ENCODE peak calls at places on chromosomes 2 and 18, in eight cellular contexts. One of them, this sample, is unnamed.

GRCh38 chr2:149467461-149467860 is 120.1 kb downstream of the MMADHC start:
- DNase-seq in hepatocyte: no peak
- DNase-seq in pancreas: no peak
- DNase-seq in left ventricle myocardium inferior: no peak
- DNase-seq in heart left ventricle: no peak
- DNase-seq in A549: no peak
- DNase-seq in stomach: no peak
- DNase-seq in AG04450: no peak
- DNase-seq in this sample: no peak

GRCh38 chr18:39647627-39648502 is 2082.3 kb upstream of the CELF4 start:
- DNase-seq in hepatocyte: peak
- DNase-seq in left ventricle myocardium inferior: no peak
- DNase-seq in AG04450: peak
- DNase-seq in heart left ventricle: no peak
- DNase-seq in stomach: no peak
- DNase-seq in pancreas: no peak
- DNase-seq in A549: no peak
- DNase-seq in this sample: peak

GRCh38 chr2:190110131-190110530 is 47.6 kb upstream of the MSTN start:
- DNase-seq in AG04450: no peak
- DNase-seq in heart left ventricle: no peak
- DNase-seq in stomach: no peak
- DNase-seq in left ventricle myocardium inferior: no peak
- DNase-seq in hepatocyte: no peak
- DNase-seq in A549: no peak
- DNase-seq in pancreas: no peak
- DNase-seq in this sample: no peak

GRCh38 chr2:158889135-158889853 is 79.1 kb upstream of the TANC1 start:
- DNase-seq in heart left ventricle: no peak
- DNase-seq in AG04450: no peak
- DNase-seq in A549: no peak
- DNase-seq in stomach: no peak
- DNase-seq in hepatocyte: no peak
- DNase-seq in pancreas: no peak
- DNase-seq in left ventricle myocardium inferior: no peak
- DNase-seq in this sample: peak

GRCh38 chr18:44309185-44309584 is 371.5 kb upstream of the SETBP1 start:
- DNase-seq in A549: no peak
- DNase-seq in AG04450: no peak
- DNase-seq in stomach: no peak
- DNase-seq in left ventricle myocardium inferior: no peak
- DNase-seq in heart left ventricle: no peak
- DNase-seq in pancreas: no peak
- DNase-seq in hepatocyte: no peak
- DNase-seq in this sample: no peak

GRCh38 chr2:149329068-149329467 is 1.3 kb upstream of the LYPD6 start:
- DNase-seq in pancreas: peak
- DNase-seq in A549: no peak
- DNase-seq in heart left ventricle: no peak
- DNase-seq in hepatocyte: peak
- DNase-seq in left ventricle myocardium inferior: no peak
- DNase-seq in stomach: no peak
- DNase-seq in AG04450: no peak
- DNase-seq in this sample: peak

GRCh38 chr2:96148410-96149217 is 3.4 kb upstream of the DUSP2 start:
- DNase-seq in pancreas: peak
- DNase-seq in heart left ventricle: peak
- DNase-seq in A549: peak
- DNase-seq in AG04450: peak
- DNase-seq in hepatocyte: peak
- DNase-seq in left ventricle myocardium inferior: peak
- DNase-seq in stomach: peak
- DNase-seq in this sample: peak

GRCh38 chr18:77222464-77222863 is 27.2 kb upstream of the GALR1 start:
- DNase-seq in A549: no peak
- DNase-seq in heart left ventricle: no peak
- DNase-seq in stomach: no peak
- DNase-seq in pancreas: no peak
- DNase-seq in left ventricle myocardium inferior: no peak
- DNase-seq in AG04450: no peak
- DNase-seq in hepatocyte: no peak
- DNase-seq in this sample: no peak

GRCh38 chr2:61689526-61689925 is 151.4 kb upstream of the XPO1 start:
- DNase-seq in left ventricle myocardium inferior: no peak
- DNase-seq in AG04450: no peak
- DNase-seq in A549: no peak
- DNase-seq in pancreas: no peak
- DNase-seq in hepatocyte: no peak
- DNase-seq in stomach: no peak
- DNase-seq in heart left ventricle: no peak
- DNase-seq in this sample: no peak

GRCh38 chr2:61950571-61951315 is 45.3 kb downstream of the COMMD1 start:
- DNase-seq in hepatocyte: no peak
- DNase-seq in heart left ventricle: no peak
- DNase-seq in stomach: no peak
- DNase-seq in AG04450: no peak
- DNase-seq in A549: no peak
- DNase-seq in pancreas: no peak
- DNase-seq in left ventricle myocardium inferior: no peak
- DNase-seq in this sample: no peak

GRCh38 chr2:27067385-27067784 is 4.1 kb downstream of the OST4 start:
- DNase-seq in A549: no peak
- DNase-seq in pancreas: no peak
- DNase-seq in left ventricle myocardium inferior: no peak
- DNase-seq in hepatocyte: no peak
- DNase-seq in heart left ventricle: no peak
- DNase-seq in stomach: no peak
- DNase-seq in AG04450: no peak
- DNase-seq in this sample: no peak

GRCh38 chr2:223076573-223076972 is 24.6 kb downstream of the KCNE4 start:
- DNase-seq in A549: no peak
- DNase-seq in stomach: no peak
- DNase-seq in AG04450: no peak
- DNase-seq in hepatocyte: no peak
- DNase-seq in heart left ventricle: no peak
- DNase-seq in left ventricle myocardium inferior: no peak
- DNase-seq in pancreas: no peak
- DNase-seq in this sample: no peak

GRCh38 chr18:371616-371998 is 103.8 kb upstream of the THOC1 start:
- DNase-seq in hepatocyte: no peak
- DNase-seq in left ventricle myocardium inferior: no peak
- DNase-seq in pancreas: no peak
- DNase-seq in heart left ventricle: no peak
- DNase-seq in A549: no peak
- DNase-seq in AG04450: no peak
- DNase-seq in stomach: no peak
- DNase-seq in this sample: no peak
- H3K27ac ChIP-seq in hepatocyte: peak
- H3K27ac ChIP-seq in left ventricle myocardium inferior: peak
- H3K27ac ChIP-seq in pancreas: no peak
- H3K27ac ChIP-seq in heart left ventricle: peak
- H3K27ac ChIP-seq in A549: no peak
- H3K27ac ChIP-seq in AG04450: no peak
- H3K27ac ChIP-seq in stomach: no peak
- H3K27ac ChIP-seq in this sample: no peak

GRCh38 chr2:69465513-69466456 is 28.6 kb upstream of the NFU1 start:
- DNase-seq in left ventricle myocardium inferior: peak
- DNase-seq in heart left ventricle: peak
- DNase-seq in pancreas: peak
- DNase-seq in hepatocyte: no peak
- DNase-seq in A549: no peak
- DNase-seq in AG04450: no peak
- DNase-seq in stomach: no peak
- DNase-seq in this sample: no peak

GRCh38 chr2:69459936-69460335 is 22.7 kb upstream of the NFU1 start:
- DNase-seq in AG04450: no peak
- DNase-seq in hepatocyte: no peak
- DNase-seq in left ventricle myocardium inferior: no peak
- DNase-seq in stomach: no peak
- DNase-seq in A549: no peak
- DNase-seq in heart left ventricle: no peak
- DNase-seq in pancreas: no peak
- DNase-seq in this sample: no peak

GRCh38 chr2:69466728-69467127 is 29.5 kb upstream of the NFU1 start:
- DNase-seq in stomach: no peak
- DNase-seq in hepatocyte: no peak
- DNase-seq in AG04450: no peak
- DNase-seq in pancreas: no peak
- DNase-seq in left ventricle myocardium inferior: no peak
- DNase-seq in heart left ventricle: no peak
- DNase-seq in A549: no peak
- DNase-seq in this sample: no peak

GRCh38 chr2:69462780-69463179 is 25.5 kb upstream of the NFU1 start:
- DNase-seq in A549: no peak
- DNase-seq in AG04450: no peak
- DNase-seq in heart left ventricle: no peak
- DNase-seq in pancreas: no peak
- DNase-seq in hepatocyte: no peak
- DNase-seq in left ventricle myocardium inferior: no peak
- DNase-seq in stomach: no peak
- DNase-seq in this sample: no peak

DNA sequence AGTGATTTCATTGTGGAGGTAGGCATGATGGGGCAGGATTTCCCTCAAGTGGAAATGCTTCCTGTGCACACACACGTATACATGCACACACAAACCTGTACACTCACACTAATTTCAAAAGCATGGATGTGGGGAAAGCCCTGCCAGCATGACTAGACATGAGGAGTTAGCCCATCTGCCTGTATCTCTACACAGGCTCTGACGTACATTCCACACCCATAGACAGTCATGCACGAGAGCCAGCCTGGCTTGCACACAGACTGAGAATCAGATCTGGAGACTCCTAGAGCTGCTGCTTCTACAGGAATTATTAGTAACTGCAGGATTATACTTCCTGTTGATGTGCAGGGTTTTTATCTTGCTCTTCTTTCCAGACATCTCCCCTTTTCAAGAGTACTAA is 27.3 kb upstream of the NFU1 start:
- DNase-seq in stomach: no peak
- DNase-seq in pancreas: no peak
- DNase-seq in hepatocyte: peak
- DNase-seq in A549: no peak
- DNase-seq in heart left ventricle: no peak
- DNase-seq in left ventricle myocardium inferior: peak
- DNase-seq in AG04450: peak
- DNase-seq in this sample: peak
- TF ChIP-seq CTCF in stomach: no peak
- TF ChIP-seq CTCF in pancreas: no peak
- TF ChIP-seq CTCF in hepatocyte: no peak
- TF ChIP-seq CTCF in A549: no peak
- TF ChIP-seq CTCF in heart left ventricle: no peak
- TF ChIP-seq CTCF in left ventricle myocardium inferior: no peak
- TF ChIP-seq CTCF in AG04450: no peak
- TF ChIP-seq CTCF in this sample: no peak

GRCh38 chr2:135532581-135532980 is 1.3 kb downstream of the R3HDM1 start:
- DNase-seq in left ventricle myocardium inferior: no peak
- DNase-seq in hepatocyte: no peak
- DNase-seq in heart left ventricle: no peak
- DNase-seq in AG04450: no peak
- DNase-seq in stomach: no peak
- DNase-seq in A549: no peak
- DNase-seq in pancreas: no peak
- DNase-seq in this sample: no peak
- H3K27ac ChIP-seq in left ventricle myocardium inferior: no peak
- H3K27ac ChIP-seq in hepatocyte: peak
- H3K27ac ChIP-seq in heart left ventricle: no peak
- H3K27ac ChIP-seq in AG04450: no peak
- H3K27ac ChIP-seq in stomach: no peak
- H3K27ac ChIP-seq in A549: peak
- H3K27ac ChIP-seq in pancreas: no peak
- H3K27ac ChIP-seq in this sample: no peak

DNA sequence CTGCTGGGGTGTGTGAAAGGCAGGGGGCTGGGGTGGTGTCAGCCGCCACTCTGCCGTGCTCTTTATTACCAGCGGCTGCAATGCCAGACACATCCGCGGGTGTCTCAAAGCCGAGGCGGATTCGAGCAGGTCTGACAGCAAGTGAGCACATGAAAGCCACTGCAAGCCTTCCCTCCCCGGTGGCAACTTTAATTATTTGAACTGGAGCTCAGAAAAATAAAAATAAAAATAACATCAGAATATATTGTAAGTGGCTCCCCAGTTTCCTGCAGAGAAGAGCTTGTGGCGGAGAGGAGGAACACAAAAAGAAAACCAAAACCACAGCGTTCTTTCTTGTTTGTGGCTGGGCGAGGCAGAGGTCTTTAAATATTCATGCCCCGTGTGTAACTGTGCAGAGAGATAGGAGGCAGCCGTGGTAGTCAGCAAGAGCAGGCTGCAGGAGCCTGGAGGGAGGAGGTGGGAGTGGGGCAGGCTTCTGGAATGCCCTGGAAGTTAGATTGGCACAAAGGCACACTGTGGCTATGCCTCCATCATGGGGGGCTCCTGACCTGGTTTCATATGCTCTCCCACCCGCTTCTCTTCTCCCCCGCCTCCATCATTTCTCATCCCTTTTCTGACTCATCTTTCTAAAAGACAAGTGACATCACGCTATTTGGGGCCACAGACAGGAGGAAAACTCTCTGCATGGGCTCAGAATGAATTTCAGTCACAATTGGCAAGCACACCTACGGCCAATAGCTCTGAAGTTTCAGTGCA is 199.8 kb downstream of the CLIP4 start:
- DNase-seq in AG04450: no peak
- DNase-seq in left ventricle myocardium inferior: no peak
- DNase-seq in stomach: peak
- DNase-seq in pancreas: no peak
- DNase-seq in A549: no peak
- DNase-seq in heart left ventricle: no peak
- DNase-seq in hepatocyte: peak
- DNase-seq in this sample: peak
- TF ChIP-seq CTCF in AG04450: peak
- TF ChIP-seq CTCF in left ventricle myocardium inferior: no peak
- TF ChIP-seq CTCF in stomach: peak
- TF ChIP-seq CTCF in pancreas: no peak
- TF ChIP-seq CTCF in A549: no peak
- TF ChIP-seq CTCF in heart left ventricle: no peak
- TF ChIP-seq CTCF in hepatocyte: peak
- TF ChIP-seq CTCF in this sample: no peak

GRCh38 chr2:134197445-134197844 is 56.4 kb upstream of the MGAT5 start:
- DNase-seq in AG04450: no peak
- DNase-seq in hepatocyte: no peak
- DNase-seq in A549: no peak
- DNase-seq in heart left ventricle: no peak
- DNase-seq in stomach: no peak
- DNase-seq in left ventricle myocardium inferior: no peak
- DNase-seq in pancreas: no peak
- DNase-seq in this sample: no peak

GRCh38 chr2:134193774-134194173 is 60.1 kb upstream of the MGAT5 start:
- DNase-seq in left ventricle myocardium inferior: no peak
- DNase-seq in heart left ventricle: no peak
- DNase-seq in A549: no peak
- DNase-seq in stomach: no peak
- DNase-seq in AG04450: no peak
- DNase-seq in hepatocyte: no peak
- DNase-seq in pancreas: no peak
- DNase-seq in this sample: no peak

GRCh38 chr2:134194519-134194918 is 59.4 kb upstream of the MGAT5 start:
- DNase-seq in left ventricle myocardium inferior: no peak
- DNase-seq in A549: no peak
- DNase-seq in pancreas: no peak
- DNase-seq in stomach: no peak
- DNase-seq in hepatocyte: no peak
- DNase-seq in heart left ventricle: no peak
- DNase-seq in AG04450: no peak
- DNase-seq in this sample: no peak

GRCh38 chr2:134193006-134193405 is 60.9 kb upstream of the MGAT5 start:
- DNase-seq in hepatocyte: no peak
- DNase-seq in heart left ventricle: no peak
- DNase-seq in pancreas: peak
- DNase-seq in stomach: no peak
- DNase-seq in AG04450: no peak
- DNase-seq in A549: no peak
- DNase-seq in left ventricle myocardium inferior: no peak
- DNase-seq in this sample: no peak

GRCh38 chr2:134195341-134195740 is 58.5 kb upstream of the MGAT5 start:
- DNase-seq in stomach: no peak
- DNase-seq in AG04450: no peak
- DNase-seq in A549: no peak
- DNase-seq in left ventricle myocardium inferior: no peak
- DNase-seq in pancreas: no peak
- DNase-seq in heart left ventricle: no peak
- DNase-seq in hepatocyte: no peak
- DNase-seq in this sample: no peak
- H3K27ac ChIP-seq in stomach: no peak
- H3K27ac ChIP-seq in AG04450: no peak
- H3K27ac ChIP-seq in A549: no peak
- H3K27ac ChIP-seq in left ventricle myocardium inferior: no peak
- H3K27ac ChIP-seq in pancreas: no peak
- H3K27ac ChIP-seq in heart left ventricle: no peak
- H3K27ac ChIP-seq in hepatocyte: no peak
- H3K27ac ChIP-seq in this sample: no peak